ENCODE peak calls at places on chromosomes 1 and 21, in four cellular contexts. E is fibroblast of mammary gland, I is thoracic aorta, N is tibial artery. C is an unnamed sample.

GRCh38 chr1:118785246-118785645 is 202.9 kb downstream of the TBX15 start:
- DNase-seq in E (peak), I (no peak), N (peak), C (peak)

GRCh38 chr21:33897098-33897497 is 18.5 kb downstream of the ATP5PO start:
- DNase-seq in E (no peak), I (no peak), N (no peak), C (no peak)

GRCh38 chr1:29581256-29581655 is 344.9 kb downstream of the PTPRU start:
- DNase-seq in E (no peak), I (no peak), N (no peak), C (no peak)

GRCh38 chr1:27716262-27716895 is 9.4 kb upstream of the FAM76A start:
- DNase-seq in E (no peak), I (no peak), N (no peak), C (no peak)

GRCh38 chr1:218367118-218367517 is 22.0 kb downstream of the TGFB2 start:
- DNase-seq in E (no peak), I (no peak), N (no peak), C (no peak)

GRCh38 chr1:158735848-158736247 is 15.3 kb upstream of the OR6K3 start:
- DNase-seq in E (no peak), I (no peak), N (no peak), C (no peak)

GRCh38 chr1:90068611-90069280 is 73.8 kb downstream of the ZNF326 start:
- DNase-seq in E (no peak), I (no peak), N (no peak), C (no peak)

GRCh38 chr1:2188336-2188735 is 6.2 kb downstream of the FAAP20 start:
- DNase-seq in E (no peak), I (no peak), N (no peak), C (no peak)

GRCh38 chr1:147541672-147542548 is 609 bp downstream of the BCL9 start:
- DNase-seq in E (peak), I (peak), N (peak), C (peak)

GRCh38 chr1:58781541-58782307 is 2.1 kb downstream of the JUN start:
- DNase-seq in E (peak), I (no peak), N (peak), C (peak)

GRCh38 chr21:35559881-35560280 is 500.4 kb downstream of the SETD4 start:
- DNase-seq in E (peak), I (no peak), N (no peak), C (peak)

GRCh38 chr1:192518700-192519099 is 56.9 kb upstream of the RGS1 start:
- DNase-seq in E (peak), I (no peak), N (no peak), C (peak)

GRCh38 chr1:13694886-13695684 is 4.9 kb upstream of the PRDM2 start:
- DNase-seq in E (no peak), I (no peak), N (no peak), C (no peak)

GRCh38 chr1:215877452-215877951 is 310.4 kb downstream of the KCTD3 start:
- DNase-seq in E (no peak), I (no peak), N (no peak), C (no peak)

GRCh38 chr21:18467715-18468114 is 64.1 kb upstream of the TMPRSS15 start:
- DNase-seq in E (no peak), I (no peak), N (no peak), C (no peak)

GRCh38 chr1:118151312-118151937 is 33.6 kb downstream of the SPAG17 start:
- DNase-seq in E (peak), I (no peak), N (peak), C (peak)

GRCh38 chr1:149978547-149979023 is 31.9 kb downstream of the OTUD7B start:
- DNase-seq in E (no peak), I (no peak), N (no peak), C (no peak)

GRCh38 chr21:45624356-45624854 is 19.1 kb upstream of the PCBP3 start:
- DNase-seq in E (no peak), I (no peak), N (no peak), C (no peak)

GRCh38 chr1:88998716-88999115 is 6.3 kb upstream of the KYAT3 start:
- DNase-seq in E (peak), I (no peak), N (no peak), C (no peak)

GRCh38 chr1:110190282-110190929 is 19.7 kb upstream of the KCNC4 start:
- DNase-seq in E (no peak), I (no peak), N (peak), C (peak)

GRCh38 chr1:40847023-40847740 is 15.0 kb downstream of the CITED4 start:
- DNase-seq in E (peak), I (no peak), N (no peak), C (peak)

GRCh38 chr21:31604591-31605190 is 54.8 kb upstream of the SOD1 start:
- DNase-seq in E (peak), I (no peak), N (peak), C (peak)

GRCh38 chr1:163744488-163744887 is 422.7 kb downstream of the NUF2 start:
- DNase-seq in E (no peak), I (no peak), N (no peak), C (no peak)

GRCh38 chr1:203126151-203126865 is 1.2 kb upstream of the ADORA1 start:
- DNase-seq in E (peak), I (no peak), N (no peak), C (no peak)

GRCh38 chr1:203036135-203036534 is 9.8 kb downstream of the PPFIA4 start:
- DNase-seq in E (no peak), I (no peak), N (no peak), C (no peak)

GRCh38 chr1:183124259-183124658 is 61.8 kb upstream of the LAMC2 start:
- DNase-seq in E (no peak), I (no peak), N (no peak), C (no peak)

GRCh38 chr1:8516793-8517556 is 199.1 kb downstream of the SLC45A1 start:
- DNase-seq in E (peak), I (no peak), N (no peak), C (no peak)

GRCh38 chr1:159307338-159307737 is 5.2 kb downstream of the FCER1A start:
- DNase-seq in E (no peak), I (no peak), N (no peak), C (no peak)

GRCh38 chr1:231550448-231550781 is 21.9 kb downstream of the TSNAX start:
- DNase-seq in E (peak), I (no peak), N (no peak), C (peak)

GRCh38 chr1:205296154-205296553 is 25.4 kb downstream of the NUAK2 start:
- DNase-seq in E (no peak), I (no peak), N (no peak), C (no peak)

GRCh38 chr1:113325039-113325438 is 65.3 kb upstream of the MAGI3 start:
- DNase-seq in E (peak), I (no peak), N (no peak), C (no peak)

GRCh38 chr1:111770916-111771315 is 15.2 kb downstream of the DDX20 start:
- DNase-seq in E (peak), I (no peak), N (no peak), C (no peak)

GRCh38 chr1:208100906-208101305 is 143.3 kb downstream of the PLXNA2 start:
- DNase-seq in E (no peak), I (no peak), N (no peak), C (no peak)

GRCh38 chr1:22525211-22525610 is 38.1 kb upstream of the EPHA8 start:
- DNase-seq in E (no peak), I (no peak), N (no peak), C (no peak)

GRCh38 chr1:22526677-22527076 is 36.6 kb upstream of the EPHA8 start:
- DNase-seq in E (no peak), I (no peak), N (no peak), C (no peak)

GRCh38 chr1:22526098-22526497 is 37.2 kb upstream of the EPHA8 start:
- DNase-seq in E (no peak), I (no peak), N (no peak), C (no peak)

GRCh38 chr1:22525646-22526045 is 37.6 kb upstream of the EPHA8 start:
- DNase-seq in E (no peak), I (no peak), N (no peak), C (no peak)

GRCh38 chr1:22524481-22524880 is 38.8 kb upstream of the EPHA8 start:
- DNase-seq in E (no peak), I (no peak), N (no peak), C (no peak)
- TF ChIP-seq CTCF in E (no peak), I (no peak), N (no peak), C (no peak)

GRCh38 chr1:18246543-18246942 is 138.9 kb downstream of the IGSF21 start:
- DNase-seq in E (no peak), I (no peak), N (no peak), C (no peak)

GRCh38 chr1:18243503-18244175 is 136.0 kb downstream of the IGSF21 start:
- DNase-seq in E (no peak), I (no peak), N (no peak), C (no peak)

GRCh38 chr1:18247151-18247550 is 139.6 kb downstream of the IGSF21 start:
- DNase-seq in E (no peak), I (no peak), N (no peak), C (no peak)

GRCh38 chr1:18241932-18242331 is 134.3 kb downstream of the IGSF21 start:
- DNase-seq in E (no peak), I (no peak), N (no peak), C (no peak)

DNA sequence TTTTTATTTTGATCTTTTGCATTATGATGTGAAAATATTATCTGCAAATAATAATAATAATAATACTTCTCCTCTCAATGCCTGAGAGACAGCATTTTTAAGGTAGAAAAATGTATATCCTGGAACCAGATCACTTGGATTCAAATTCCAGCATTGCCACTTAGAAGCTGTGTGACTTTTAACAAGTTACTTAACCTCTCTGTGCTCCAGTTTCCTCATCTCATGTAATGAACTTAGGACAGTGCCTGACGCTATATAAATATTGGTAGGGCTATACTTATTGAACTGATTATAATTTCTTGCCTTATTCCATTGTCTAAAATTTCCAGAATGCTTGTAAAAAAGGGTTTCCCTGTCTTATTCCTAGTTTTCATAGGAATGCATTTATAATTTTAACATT is 137.2 kb downstream of the IGSF21 start:
- DNase-seq in E (no peak), I (no peak), N (no peak), C (no peak)
- H3K4me3 ChIP-seq in E (no peak), I (no peak), N (no peak), C (no peak)

GRCh38 chr1:60126733-60127132 is 53.2 kb upstream of the C1orf87 start:
- DNase-seq in E (peak), I (no peak), N (no peak), C (no peak)
- TF ChIP-seq CTCF in E (no peak), I (no peak), N (peak), C (no peak)

DNA sequence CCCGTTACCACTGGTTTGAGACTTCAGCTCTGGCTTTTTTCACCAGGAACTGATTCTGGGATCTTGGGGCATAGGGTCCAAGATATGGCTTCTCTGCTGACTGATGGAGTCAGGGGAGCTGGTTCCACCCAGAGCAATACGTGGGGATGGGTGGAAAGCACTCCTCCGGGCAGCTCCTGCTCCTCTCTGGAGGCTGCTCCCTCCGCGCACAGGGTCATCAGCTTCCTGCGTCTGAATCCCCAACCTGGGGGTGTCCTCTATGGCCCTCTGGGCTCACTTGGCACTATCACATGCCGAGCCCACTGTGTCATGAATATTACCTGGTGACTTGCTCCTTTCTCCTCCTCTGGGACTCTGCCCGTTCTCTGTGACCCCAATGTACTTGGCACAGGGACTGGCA is 405.4 kb upstream of the VAMP3 start:
- DNase-seq in E (no peak), I (no peak), N (no peak), C (no peak)
- H3K4me3 ChIP-seq in E (no peak), I (no peak), N (no peak), C (no peak)

GRCh38 chr1:55337801-55338447 is 122.8 kb upstream of the USP24 start:
- DNase-seq in E (peak), I (no peak), N (no peak), C (peak)
- TF ChIP-seq CTCF in E (peak), I (no peak), N (peak), C (peak)

DNA sequence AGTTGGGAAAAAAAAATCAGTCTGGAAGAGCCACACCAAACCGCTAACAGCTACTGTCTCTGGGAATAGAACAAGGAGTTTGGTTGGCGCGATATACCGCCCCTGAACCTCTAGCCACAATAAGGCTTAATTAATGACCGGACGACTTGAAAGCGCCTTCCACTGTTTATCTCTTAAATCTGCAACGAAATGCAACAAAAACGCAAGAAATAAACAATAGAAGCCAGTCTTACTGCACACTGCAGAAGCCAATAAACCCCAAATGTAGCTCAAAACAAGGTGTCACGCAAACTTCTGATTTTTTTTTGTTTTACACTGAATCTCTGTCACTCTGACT is 10.9 kb downstream of the BTBD19 start:
- DNase-seq in E (no peak), I (no peak), N (peak), C (no peak)
- H3K4me3 ChIP-seq in E (peak), I (peak), N (peak), C (peak)

DNA sequence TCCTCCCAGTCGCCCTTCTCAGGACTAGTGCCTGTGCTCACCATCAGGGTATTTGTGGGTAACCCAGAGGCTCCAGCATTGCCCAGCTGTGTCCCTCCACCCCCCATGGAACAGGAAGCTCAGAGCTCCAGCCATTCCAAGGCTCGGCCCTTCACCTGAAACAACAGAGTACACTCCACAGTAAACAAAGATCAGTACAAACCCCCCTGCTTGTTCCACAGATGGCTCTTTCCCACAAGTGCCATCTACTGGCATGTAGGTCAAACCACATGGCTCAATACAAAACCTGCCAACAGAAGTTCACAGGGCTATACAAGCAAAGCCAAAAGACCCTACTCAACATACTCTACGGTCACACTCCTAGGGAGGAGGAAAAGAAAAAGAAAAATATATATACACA is 258.7 kb downstream of the AGBL4 start:
- DNase-seq in E (no peak), I (no peak), N (no peak), C (no peak)
- TF ChIP-seq CTCF in E (no peak), I (no peak), N (no peak), C (no peak)

GRCh38 chr1:225462714-225463574 is 35.1 kb upstream of the LBR start:
- DNase-seq in E (no peak), I (no peak), N (no peak), C (no peak)
- H3K4me3 ChIP-seq in E (no peak), I (no peak), N (no peak), C (no peak)

DNA sequence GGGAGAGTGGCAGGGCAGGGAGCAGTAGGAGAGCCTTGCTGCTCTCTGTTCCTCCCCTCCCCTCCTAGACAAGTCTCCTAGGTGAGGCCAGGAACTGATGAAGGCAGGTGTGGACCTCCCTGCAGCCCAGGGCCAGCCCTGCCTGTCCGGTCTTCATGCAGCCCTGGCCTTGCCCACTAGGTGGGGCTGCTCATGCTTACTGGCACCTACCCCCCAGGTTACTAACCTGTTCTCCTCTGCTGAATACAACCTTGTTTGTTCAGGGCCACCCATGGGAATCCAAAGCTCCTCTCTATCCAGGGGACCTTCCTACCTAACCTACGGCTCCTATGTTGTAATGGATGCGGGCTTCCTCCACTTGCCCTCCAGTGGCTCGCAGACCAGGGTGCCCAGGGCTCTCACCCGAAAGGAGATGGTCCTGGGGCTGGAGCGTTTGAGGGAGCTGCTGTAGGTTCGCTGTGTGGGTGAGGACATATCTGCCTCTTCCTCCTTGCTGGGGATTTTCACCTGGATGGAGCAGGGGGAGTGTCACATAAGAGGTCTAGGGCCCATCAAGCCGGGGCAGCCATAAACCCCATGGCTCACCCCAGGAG is 7.9 kb upstream of the TNNT2 start:
- DNase-seq in E (peak), I (no peak), N (peak), C (peak)
- TF ChIP-seq CTCF in E (peak), I (peak), N (peak), C (peak)